ENCODE peak calls at places on chromosome 17, in eight cellular contexts. M, B, A, I, T, F, R and E are unnamed samples.
A peak's percentile ranks its signal among the peaks of the same experiment; 100 is the strongest.

GRCh38 chr17:16328997-16329396 is 24.3 kb downstream of the CENPV start:
- DNase-seq in T (no peak), I (peak; percentile 4), R (no peak), B (no peak), M (no peak), F (no peak), A (peak; percentile 60), E (no peak)

GRCh38 chr17:64418506-64419339 is 28.1 kb upstream of the PECAM1 start:
- DNase-seq in A (no peak), R (peak; percentile 16), M (peak; percentile 66), T (peak; percentile 51), B (peak; percentile 65), I (peak; percentile 84), F (peak; percentile 89), E (no peak)

GRCh38 chr17:50221500-50222480 is 20.4 kb upstream of the COL1A1 start:
- DNase-seq in F (peak; percentile 70), B (peak; percentile 89), I (peak; percentile 93), R (no peak), A (no peak), T (no peak), M (no peak), E (no peak)

GRCh38 chr17:45345554-45346254 is 28.9 kb upstream of the MAP3K14 start:
- DNase-seq in I (no peak), F (peak; percentile 98), T (peak; percentile 56), A (no peak), M (no peak), R (no peak), B (peak; percentile 92), E (no peak)

GRCh38 chr17:40992666-40993065 is 1.3 kb downstream of the KRTAP3-3 start:
- DNase-seq in R (no peak), A (no peak), T (no peak), M (no peak), I (no peak), B (no peak), F (no peak), E (no peak)

GRCh38 chr17:56011406-56012131 is 141.7 kb upstream of the ANKFN1 start:
- DNase-seq in F (no peak), T (no peak), A (no peak), M (no peak), R (no peak), B (no peak), I (no peak), E (no peak)

GRCh38 chr17:72422505-72423285 is 301.9 kb downstream of the SOX9 start:
- DNase-seq in R (peak; percentile 91), I (peak; percentile 98), T (peak; percentile 53), M (peak; percentile 21), B (peak; percentile 84), F (peak; percentile 79), A (no peak), E (no peak)

GRCh38 chr17:40547079-40547784 is 18.0 kb downstream of the CCR7 start:
- DNase-seq in R (no peak), A (no peak), I (peak; percentile 92), B (no peak), F (no peak), M (no peak), T (no peak), E (peak; percentile 7)

GRCh38 chr17:43328650-43329049 is 70.1 kb upstream of the ARL4D start:
- DNase-seq in A (no peak), I (peak; percentile 38), F (no peak), R (no peak), T (no peak), M (no peak), B (no peak), E (no peak)

GRCh38 chr17:19238167-19238505 is 970 bp downstream of the EPN2 start:
- DNase-seq in F (no peak), A (peak; percentile 37), I (peak; percentile 35), B (no peak), R (no peak), T (no peak), M (peak; percentile 50), E (peak; percentile 38)

GRCh38 chr17:83177611-83178532 is 98.5 kb downstream of the METRNL start:
- DNase-seq in F (no peak), A (peak; percentile 52), T (no peak), M (no peak), I (no peak), B (no peak), R (no peak), E (peak; percentile 7)

GRCh38 chr17:36827056-36827455 is 110.2 kb upstream of the LHX1 start:
- DNase-seq in A (no peak), M (no peak), T (no peak), B (no peak), F (no peak), I (no peak), R (no peak), E (peak; percentile 55)

GRCh38 chr17:57518587-57519118 is 226.4 kb downstream of the CCDC182 start:
- DNase-seq in I (no peak), F (peak; percentile 26), A (peak; percentile 83), R (no peak), B (no peak), T (no peak), M (peak; percentile 92), E (no peak)

GRCh38 chr17:29504711-29505110 is 62.1 kb downstream of the ABHD15 start:
- DNase-seq in R (no peak), I (peak; percentile 8), B (peak; percentile 72), T (no peak), F (peak; percentile 46), M (no peak), A (no peak), E (no peak)
- TF ChIP-seq CTCF in R (no peak), I (no peak), B (no peak), T (no peak), F (no peak), M (no peak), A (no peak), E (no peak)

GRCh38 chr17:68740555-68741447 is 139.6 kb upstream of the FAM20A start:
- DNase-seq in F (no peak), T (no peak), B (no peak), I (peak; percentile 11), R (no peak), A (no peak), M (no peak), E (no peak)
- TF ChIP-seq CTCF in F (no peak), T (no peak), B (no peak), I (peak; percentile 23), R (peak; percentile 34), A (no peak), M (no peak), E (no peak)

DNA sequence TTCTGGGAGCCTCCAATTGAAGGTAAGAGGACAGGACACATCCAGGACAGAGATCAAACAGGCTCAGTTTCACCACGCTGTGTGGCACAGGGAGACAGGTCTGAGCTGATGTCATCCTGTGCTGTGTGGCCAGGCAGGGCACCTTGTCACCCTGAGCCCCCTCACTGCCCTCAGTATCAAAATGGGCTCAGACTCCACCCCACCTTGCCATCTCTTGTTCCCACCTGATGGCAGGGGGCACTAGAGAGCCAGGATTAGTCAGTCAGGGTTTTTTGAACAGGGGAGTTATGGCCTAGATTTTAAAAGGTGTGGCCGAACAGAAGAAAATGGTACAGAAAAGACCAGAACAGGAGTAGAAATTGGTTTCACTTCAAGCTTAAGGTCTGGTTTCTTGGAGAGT is 2.6 kb downstream of the KAT2A start:
- DNase-seq in M (no peak), A (peak; percentile 48), I (peak; percentile 59), B (no peak), F (peak; percentile 17), T (no peak), R (no peak), E (peak; percentile 62)
- TF ChIP-seq CTCF in M (peak; percentile 52), A (peak; percentile 52), I (peak; percentile 15), B (peak; percentile 46), F (peak; percentile 44), T (peak; percentile 55), R (peak; percentile 72), E (peak; percentile 33)

GRCh38 chr17:80233202-80233601 is 13.0 kb downstream of the SLC26A11 start:
- DNase-seq in F (no peak), T (no peak), I (no peak), M (no peak), A (no peak), R (no peak), B (no peak), E (no peak)

GRCh38 chr17:80242505-80242904 is 18.1 kb upstream of the RNF213 start:
- DNase-seq in R (no peak), F (no peak), I (no peak), B (no peak), T (no peak), M (no peak), A (no peak), E (no peak)

GRCh38 chr17:80232438-80232837 is 12.2 kb downstream of the SLC26A11 start:
- DNase-seq in R (no peak), B (no peak), F (no peak), A (no peak), M (no peak), I (no peak), T (no peak), E (no peak)

GRCh38 chr17:80236911-80237310 is 16.7 kb downstream of the SLC26A11 start:
- DNase-seq in R (no peak), F (no peak), A (no peak), T (no peak), I (no peak), B (no peak), M (no peak), E (no peak)

DNA sequence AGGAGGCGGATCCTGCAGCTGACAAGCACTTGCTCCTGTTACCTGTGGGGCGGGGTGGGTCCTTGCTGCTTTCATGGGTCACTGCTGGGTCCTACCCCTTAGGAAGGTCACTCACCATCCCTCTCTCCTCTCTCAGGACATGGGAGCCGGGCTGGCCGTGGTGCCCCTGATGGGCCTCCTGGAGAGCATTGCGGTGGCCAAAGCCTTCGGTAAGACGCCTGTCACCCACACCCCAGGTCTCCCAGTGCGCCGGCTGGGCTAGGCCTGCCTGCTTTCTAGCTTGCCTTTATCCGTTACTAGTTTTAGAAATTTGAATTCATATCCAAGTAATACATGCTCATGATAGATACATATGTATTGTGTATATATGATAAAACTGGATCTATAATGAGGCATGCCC is 17.2 kb downstream of the SLC26A11 start:
- DNase-seq in F (no peak), T (no peak), M (no peak), R (no peak), I (no peak), B (no peak), A (no peak), E (no peak)
- TF ChIP-seq CTCF in F (no peak), T (no peak), M (no peak), R (no peak), I (no peak), B (no peak), A (no peak), E (no peak)

GRCh38 chr17:75722542-75723095 is 1.4 kb downstream of the ITGB4 start:
- DNase-seq in T (no peak), I (no peak), A (no peak), F (no peak), B (no peak), M (no peak), R (no peak), E (no peak)

GRCh38 chr17:75721463-75722011 is 278 bp downstream of the ITGB4 start:
- DNase-seq in I (no peak), F (no peak), T (no peak), A (peak; percentile 34), B (no peak), R (no peak), M (no peak), E (no peak)

GRCh38 chr17:75722076-75722475 is 817 bp downstream of the ITGB4 start:
- DNase-seq in B (no peak), M (no peak), R (no peak), T (no peak), A (no peak), F (no peak), I (peak; percentile 32), E (no peak)

GRCh38 chr17:75719732-75720131 is 1.5 kb upstream of the ITGB4 start:
- DNase-seq in M (no peak), R (no peak), B (no peak), F (no peak), I (no peak), T (no peak), A (no peak), E (no peak)

GRCh38 chr17:75720656-75721462 is at the start of gene ITGB4:
- DNase-seq in T (no peak), R (no peak), A (no peak), F (no peak), I (peak; percentile 85), B (no peak), M (peak; percentile 49), E (peak; percentile 87)
- TF ChIP-seq CTCF in T (no peak), R (no peak), A (no peak), F (no peak), I (no peak), B (no peak), M (no peak), E (no peak)